ENCODE peak calls at places on chromosomes 6 and 20, in five cellular contexts. One of them, this sample, is unnamed. For H3K27me3, the result is how much of the 10 kb centered on the place peaks cover.

GRCh38 chr6:111832833-111833418 is 40.3 kb downstream of the FYN start:
- DNase-seq in fibroblast of lung: no peak
- DNase-seq in adrenal gland: no peak
- DNase-seq in stomach: no peak
- DNase-seq in right atrium auricular region: no peak
- DNase-seq in this sample: no peak

GRCh38 chr20:32450484-32451061 is 92.4 kb downstream of the ASXL1 start:
- DNase-seq in fibroblast of lung: no peak
- DNase-seq in adrenal gland: peak
- DNase-seq in stomach: no peak
- DNase-seq in right atrium auricular region: no peak
- DNase-seq in this sample: no peak

GRCh38 chr6:130997061-130997753 is 65.8 kb downstream of the EPB41L2 start:
- DNase-seq in fibroblast of lung: peak
- DNase-seq in adrenal gland: no peak
- DNase-seq in stomach: no peak
- DNase-seq in right atrium auricular region: no peak
- DNase-seq in this sample: no peak

GRCh38 chr6:35152067-35152707 is 11.0 kb upstream of the TCP11 start:
- DNase-seq in fibroblast of lung: peak
- DNase-seq in adrenal gland: no peak
- DNase-seq in stomach: no peak
- DNase-seq in right atrium auricular region: no peak
- DNase-seq in this sample: no peak

GRCh38 chr6:7639427-7639826 is 49.4 kb downstream of the SNRNP48 start:
- DNase-seq in fibroblast of lung: no peak
- DNase-seq in adrenal gland: no peak
- DNase-seq in stomach: no peak
- DNase-seq in right atrium auricular region: no peak
- DNase-seq in this sample: no peak

GRCh38 chr20:23369424-23369823 is 7.4 kb downstream of the GZF1 start:
- DNase-seq in fibroblast of lung: no peak
- DNase-seq in adrenal gland: no peak
- DNase-seq in stomach: no peak
- DNase-seq in right atrium auricular region: no peak
- DNase-seq in this sample: no peak

GRCh38 chr20:51076841-51077543 is 54.1 kb upstream of the KCNG1 start:
- DNase-seq in fibroblast of lung: no peak
- DNase-seq in adrenal gland: no peak
- DNase-seq in stomach: no peak
- DNase-seq in right atrium auricular region: no peak
- DNase-seq in this sample: no peak

GRCh38 chr6:70241991-70242420 is 60.9 kb downstream of the COL9A1 start:
- DNase-seq in fibroblast of lung: no peak
- DNase-seq in adrenal gland: no peak
- DNase-seq in stomach: no peak
- DNase-seq in right atrium auricular region: no peak
- DNase-seq in this sample: no peak

GRCh38 chr6:10740061-10740460 is 7.5 kb upstream of the TMEM14B start:
- DNase-seq in fibroblast of lung: no peak
- DNase-seq in adrenal gland: no peak
- DNase-seq in stomach: no peak
- DNase-seq in right atrium auricular region: no peak
- DNase-seq in this sample: no peak

GRCh38 chr6:2999005-2999620 is 581 bp upstream of the NQO2 start:
- DNase-seq in fibroblast of lung: peak
- DNase-seq in adrenal gland: peak
- DNase-seq in stomach: peak
- DNase-seq in right atrium auricular region: peak
- DNase-seq in this sample: no peak

DNA sequence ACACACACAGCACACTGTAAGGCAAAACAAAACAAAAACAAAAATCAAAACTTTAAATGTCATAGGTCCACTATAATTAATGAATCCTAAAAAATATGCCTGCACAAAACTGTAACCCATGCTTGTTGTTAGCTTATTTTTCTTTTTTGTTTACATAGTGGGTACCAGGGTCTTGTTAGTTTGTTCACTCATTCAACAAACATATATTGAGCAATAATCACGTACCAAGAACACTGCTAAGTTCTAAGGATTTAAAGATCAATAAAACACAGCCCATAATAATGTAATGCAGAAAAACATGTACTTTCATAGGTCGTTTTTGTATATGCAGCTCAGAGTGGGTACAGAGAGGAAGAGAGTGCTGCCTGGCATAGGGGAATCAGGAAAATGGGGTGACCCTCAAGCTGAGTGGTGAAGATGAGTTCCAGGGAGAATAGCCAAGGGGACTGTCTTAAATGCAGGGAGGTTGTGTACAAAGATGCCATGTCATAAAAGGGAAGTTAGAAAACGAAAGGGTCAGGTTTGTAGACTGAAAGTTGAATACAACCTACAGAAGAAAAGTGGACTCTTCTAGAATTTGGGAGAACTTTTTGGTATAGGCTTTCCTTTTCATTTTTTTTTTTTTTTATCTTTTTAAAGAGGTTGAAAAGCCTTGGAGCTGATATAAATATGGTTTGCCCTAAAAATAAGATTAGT is 113.3 kb upstream of the TBX18 start:
- DNase-seq in fibroblast of lung: no peak
- DNase-seq in adrenal gland: no peak
- DNase-seq in stomach: no peak
- DNase-seq in right atrium auricular region: no peak
- DNase-seq in this sample: no peak
- TF ChIP-seq CTCF in fibroblast of lung: no peak
- TF ChIP-seq CTCF in adrenal gland: no peak
- TF ChIP-seq CTCF in stomach: no peak
- TF ChIP-seq CTCF in right atrium auricular region: no peak
- TF ChIP-seq CTCF in this sample: no peak

GRCh38 chr20:56631990-56632327 is 2.9 kb downstream of the TFAP2C start:
- DNase-seq in fibroblast of lung: no peak
- DNase-seq in adrenal gland: no peak
- DNase-seq in stomach: no peak
- DNase-seq in right atrium auricular region: no peak
- DNase-seq in this sample: no peak
- H3K27me3 ChIP-seq in fibroblast of lung: under half
- H3K27me3 ChIP-seq in adrenal gland: half or more
- H3K27me3 ChIP-seq in stomach: half or more
- H3K27me3 ChIP-seq in right atrium auricular region: under half
- H3K27me3 ChIP-seq in this sample: under half

DNA sequence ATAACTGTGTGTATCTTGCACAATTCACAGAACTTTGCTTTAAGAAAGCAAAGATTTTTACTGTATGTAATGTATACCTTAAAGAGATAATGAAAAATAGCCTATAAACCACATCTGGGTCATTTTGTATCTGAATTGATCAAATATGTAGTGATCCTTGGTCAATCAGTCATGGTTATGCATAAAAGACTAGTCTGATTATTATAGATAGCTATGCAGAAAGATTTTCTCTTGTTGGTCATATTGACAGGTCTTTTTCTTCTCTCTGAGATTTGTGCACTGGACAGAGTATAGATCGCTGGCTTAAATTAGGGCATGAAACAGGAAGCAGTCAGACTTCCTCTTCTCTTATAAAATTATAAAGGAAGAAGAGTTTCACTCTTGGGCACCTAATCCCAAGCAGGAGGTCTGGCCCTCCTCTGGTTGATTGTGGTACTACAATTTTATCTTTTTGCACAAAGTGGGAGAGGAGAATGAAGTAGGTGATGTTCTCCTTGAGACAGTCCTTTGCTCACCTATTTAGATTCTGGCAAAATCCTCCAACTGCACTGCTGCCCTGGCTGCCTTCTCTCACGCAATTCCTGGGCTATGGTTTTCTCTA is 380.9 kb upstream of the RGS17 start:
- DNase-seq in fibroblast of lung: peak
- DNase-seq in adrenal gland: no peak
- DNase-seq in stomach: no peak
- DNase-seq in right atrium auricular region: no peak
- DNase-seq in this sample: no peak
- TF ChIP-seq CTCF in fibroblast of lung: peak
- TF ChIP-seq CTCF in adrenal gland: peak
- TF ChIP-seq CTCF in stomach: no peak
- TF ChIP-seq CTCF in right atrium auricular region: peak
- TF ChIP-seq CTCF in this sample: no peak

DNA sequence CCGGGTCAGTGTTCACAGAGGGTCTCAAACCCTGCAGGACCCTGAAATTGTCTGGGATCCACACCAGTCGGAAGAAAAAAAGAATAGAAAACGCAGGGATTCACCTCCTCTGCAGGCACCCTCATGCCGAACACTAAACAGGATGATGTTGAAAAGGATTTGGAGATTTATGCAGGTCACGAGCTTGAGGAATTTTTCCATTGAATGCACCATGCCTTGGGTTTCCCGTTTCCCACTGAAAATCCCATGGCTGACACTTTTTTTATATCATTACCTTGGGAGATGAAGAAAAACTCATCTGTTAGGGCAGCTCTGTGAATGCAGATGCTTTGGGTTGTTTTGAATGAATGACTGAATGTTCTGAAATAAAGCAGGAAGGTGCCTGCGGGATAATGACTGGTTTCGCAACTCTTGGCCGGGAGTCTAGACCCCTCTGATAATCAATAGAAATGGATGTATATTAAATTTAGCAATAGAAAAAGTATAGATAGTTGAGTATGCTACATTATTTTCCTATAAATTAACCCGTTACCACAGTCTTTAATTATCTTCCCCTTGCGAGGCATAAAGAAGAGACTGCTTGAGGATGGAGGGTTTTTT is 147.5 kb upstream of the AFDN start:
- DNase-seq in fibroblast of lung: no peak
- DNase-seq in adrenal gland: no peak
- DNase-seq in stomach: no peak
- DNase-seq in right atrium auricular region: no peak
- DNase-seq in this sample: no peak
- H3K27me3 ChIP-seq in fibroblast of lung: under half
- H3K27me3 ChIP-seq in adrenal gland: under half
- H3K27me3 ChIP-seq in stomach: under half
- H3K27me3 ChIP-seq in right atrium auricular region: under half
- H3K27me3 ChIP-seq in this sample: under half

GRCh38 chr20:60330461-60330860 is 372.2 kb downstream of the CDH26 start:
- DNase-seq in fibroblast of lung: no peak
- DNase-seq in adrenal gland: no peak
- DNase-seq in stomach: no peak
- DNase-seq in right atrium auricular region: no peak
- DNase-seq in this sample: no peak
- TF ChIP-seq CTCF in fibroblast of lung: no peak
- TF ChIP-seq CTCF in adrenal gland: no peak
- TF ChIP-seq CTCF in stomach: no peak
- TF ChIP-seq CTCF in right atrium auricular region: no peak
- TF ChIP-seq CTCF in this sample: no peak

GRCh38 chr20:34075647-34076046 is 36.4 kb downstream of the EIF2S2 start:
- DNase-seq in fibroblast of lung: no peak
- DNase-seq in adrenal gland: no peak
- DNase-seq in stomach: no peak
- DNase-seq in right atrium auricular region: no peak
- DNase-seq in this sample: no peak

GRCh38 chr20:34070079-34070439 is 42.0 kb downstream of the EIF2S2 start:
- DNase-seq in fibroblast of lung: no peak
- DNase-seq in adrenal gland: no peak
- DNase-seq in stomach: no peak
- DNase-seq in right atrium auricular region: no peak
- DNase-seq in this sample: no peak

GRCh38 chr20:34072076-34072475 is 40.0 kb downstream of the EIF2S2 start:
- DNase-seq in fibroblast of lung: no peak
- DNase-seq in adrenal gland: no peak
- DNase-seq in stomach: no peak
- DNase-seq in right atrium auricular region: no peak
- DNase-seq in this sample: no peak

GRCh38 chr20:34074101-34074760 is 37.8 kb downstream of the EIF2S2 start:
- DNase-seq in fibroblast of lung: no peak
- DNase-seq in adrenal gland: no peak
- DNase-seq in stomach: no peak
- DNase-seq in right atrium auricular region: no peak
- DNase-seq in this sample: no peak

DNA sequence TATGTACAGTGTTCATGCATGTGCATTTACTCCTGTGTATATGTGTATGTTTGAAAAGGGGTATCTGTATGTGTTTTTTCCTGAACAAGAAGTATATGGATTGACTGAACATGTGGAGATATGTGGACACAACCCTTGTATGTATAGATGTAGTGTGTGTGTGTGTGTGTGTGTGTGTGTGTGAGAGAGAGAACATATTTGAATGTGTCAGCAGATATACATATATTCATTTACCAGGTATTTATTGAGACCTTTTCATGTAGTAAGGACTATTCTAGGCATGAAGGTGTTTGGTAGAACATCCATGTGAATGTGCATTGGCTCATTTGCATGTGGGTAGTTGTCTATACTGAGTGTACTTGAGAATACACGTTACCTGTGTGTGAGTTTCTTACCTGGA is 39.3 kb downstream of the EIF2S2 start:
- DNase-seq in fibroblast of lung: no peak
- DNase-seq in adrenal gland: no peak
- DNase-seq in stomach: no peak
- DNase-seq in right atrium auricular region: no peak
- DNase-seq in this sample: no peak
- H3K27me3 ChIP-seq in fibroblast of lung: under half
- H3K27me3 ChIP-seq in adrenal gland: under half
- H3K27me3 ChIP-seq in stomach: under half
- H3K27me3 ChIP-seq in right atrium auricular region: under half
- H3K27me3 ChIP-seq in this sample: under half

DNA sequence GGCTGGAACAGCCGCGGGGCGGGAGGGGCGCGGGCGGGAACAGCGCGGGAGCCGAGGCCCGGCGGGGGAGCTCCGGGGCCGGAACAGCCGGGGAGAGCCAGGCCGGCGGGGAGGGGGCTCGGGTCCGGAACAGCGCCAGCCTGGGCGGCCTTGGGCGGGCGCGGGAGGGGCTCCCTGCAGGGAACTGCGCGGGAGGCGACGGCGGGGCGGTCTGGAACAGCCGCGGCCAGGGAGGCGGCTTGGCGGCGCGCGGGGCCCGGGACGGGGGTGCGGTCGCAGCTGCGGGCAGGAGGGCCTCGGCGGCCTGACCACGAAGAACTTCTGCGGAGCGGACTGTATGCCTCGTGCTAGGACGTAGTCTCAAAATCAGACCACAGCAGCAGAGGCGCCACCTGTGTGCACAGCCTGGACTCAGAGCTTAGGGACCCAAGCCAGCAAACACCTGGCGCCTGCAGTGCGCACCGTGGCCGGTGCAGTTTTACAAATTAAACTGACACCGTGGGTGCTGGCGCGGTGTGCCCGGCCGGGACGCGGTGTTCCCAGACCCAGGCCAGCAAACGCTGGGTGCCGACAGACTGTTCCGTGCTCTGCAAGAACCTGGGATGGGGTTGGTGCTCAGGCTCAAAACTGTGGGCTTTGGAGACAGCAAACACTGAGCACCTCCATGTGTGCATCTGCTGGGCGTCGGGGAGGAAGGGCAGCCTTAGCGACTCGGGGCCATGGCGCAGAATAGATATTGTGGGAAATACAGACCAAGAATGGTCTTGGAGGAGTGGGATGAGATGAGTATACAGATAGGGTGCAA is 572 bp downstream of the ZNF341 start:
- DNase-seq in fibroblast of lung: peak
- DNase-seq in adrenal gland: peak
- DNase-seq in stomach: peak
- DNase-seq in right atrium auricular region: peak
- DNase-seq in this sample: no peak
- TF ChIP-seq CTCF in fibroblast of lung: no peak
- TF ChIP-seq CTCF in adrenal gland: peak
- TF ChIP-seq CTCF in stomach: no peak
- TF ChIP-seq CTCF in right atrium auricular region: no peak
- TF ChIP-seq CTCF in this sample: no peak

This sample was measured in vagina.